ENCODE peak calls at places on chromosomes 2 and 18, in nine cellular contexts. B, M, I, L, N, X, K, V and P are unnamed samples.

GRCh38 chr2:230793573-230794359 is 71.0 kb upstream of the ITM2C start:
- DNase-seq in I (peak), L (peak), X (peak), V (peak), N (peak), M (no peak), K (no peak), B (peak), P (peak)

GRCh38 chr2:157324331-157324843 is 1.2 kb downstream of the ERMN start:
- DNase-seq in N (no peak), X (no peak), B (no peak), L (no peak), M (no peak), V (no peak), I (no peak), K (no peak), P (no peak)

GRCh38 chr2:180124273-180124881 is 117.3 kb upstream of the CWC22 start:
- DNase-seq in I (no peak), N (no peak), K (peak), M (peak), L (no peak), X (peak), B (peak), V (no peak), P (no peak)

GRCh38 chr2:138723588-138723987 is 56.6 kb downstream of the NXPH2 start:
- DNase-seq in M (no peak), L (no peak), K (no peak), X (no peak), V (no peak), I (no peak), N (no peak), B (no peak), P (no peak)

GRCh38 chr2:68931799-68932198 is 20.9 kb downstream of the GKN2 start:
- DNase-seq in B (peak), I (no peak), N (no peak), K (no peak), V (no peak), L (no peak), M (no peak), X (no peak), P (no peak)

GRCh38 chr2:200708951-200709350 is 102.8 kb upstream of the BZW1 start:
- DNase-seq in B (no peak), K (no peak), V (no peak), X (no peak), I (no peak), M (no peak), N (no peak), L (no peak), P (no peak)

GRCh38 chr2:127469974-127470373 is 51.7 kb downstream of the PROC start:
- DNase-seq in K (no peak), X (no peak), B (no peak), I (no peak), V (no peak), L (no peak), M (no peak), N (no peak), P (no peak)

GRCh38 chr2:45964226-45964841 is 312.9 kb downstream of the PRKCE start:
- DNase-seq in B (peak), N (no peak), I (peak), L (peak), M (peak), V (peak), X (peak), K (no peak), P (peak)

GRCh38 chr2:204749319-204749718 is 204.0 kb downstream of the PARD3B start:
- DNase-seq in I (no peak), N (no peak), K (no peak), L (no peak), X (peak), B (peak), M (no peak), V (no peak), P (no peak)

GRCh38 chr18:50953822-50954221 is 14.0 kb upstream of the ELAC1 start:
- DNase-seq in M (no peak), I (no peak), B (no peak), N (no peak), K (no peak), V (no peak), X (no peak), L (no peak), P (no peak)

GRCh38 chr18:79801217-79801616 is 3.5 kb downstream of the KCNG2 start:
- DNase-seq in I (no peak), K (no peak), L (no peak), N (no peak), X (no peak), B (no peak), M (no peak), V (no peak), P (no peak)

GRCh38 chr18:21997207-21998143 is 171.9 kb upstream of the GATA6 start:
- DNase-seq in X (peak), V (no peak), N (no peak), K (peak), I (no peak), M (peak), L (no peak), B (peak), P (peak)

GRCh38 chr2:197454923-197455322 is 1.6 kb downstream of the COQ10B start:
- DNase-seq in X (no peak), I (no peak), M (no peak), L (no peak), V (no peak), N (no peak), K (no peak), B (no peak), P (no peak)

GRCh38 chr2:129757915-129758421 is 221.5 kb upstream of the RAB6C start:
- DNase-seq in K (peak), B (no peak), I (no peak), X (no peak), N (no peak), M (no peak), L (peak), V (no peak), P (no peak)

GRCh38 chr2:16258350-16258749 is 318.0 kb downstream of the MYCN start:
- DNase-seq in L (no peak), B (no peak), X (no peak), M (no peak), N (no peak), K (no peak), V (no peak), I (no peak), P (no peak)

GRCh38 chr2:239791727-239792648 is 233.2 kb downstream of the NDUFA10 start:
- DNase-seq in I (peak), L (peak), V (peak), M (no peak), N (no peak), X (no peak), B (no peak), K (no peak), P (no peak)

GRCh38 chr2:190875881-190876280 is 4.7 kb upstream of the GLS start:
- DNase-seq in L (no peak), K (no peak), I (no peak), X (no peak), M (no peak), N (no peak), V (no peak), B (no peak), P (no peak)

GRCh38 chr18:23627325-23627724 is 35.4 kb downstream of the ANKRD29 start:
- DNase-seq in X (peak), L (no peak), B (peak), V (no peak), K (no peak), N (no peak), M (no peak), I (peak), P (no peak)

GRCh38 chr2:9167718-9168657 is 38.6 kb upstream of the ASAP2 start:
- DNase-seq in I (no peak), B (no peak), M (no peak), N (no peak), V (no peak), K (no peak), X (no peak), L (no peak), P (no peak)

GRCh38 chr2:44268259-44268649 is 7.0 kb upstream of the SLC3A1 start:
- DNase-seq in B (peak), L (no peak), I (no peak), K (no peak), V (no peak), N (no peak), X (peak), M (no peak), P (no peak)

GRCh38 chr18:23106575-23106974 is 28.7 kb upstream of the CABLES1 start:
- DNase-seq in L (no peak), V (peak), N (no peak), X (peak), B (peak), M (no peak), I (peak), K (no peak), P (peak)

GRCh38 chr2:49770919-49771318 is 616.6 kb upstream of the FSHR start:
- DNase-seq in V (no peak), I (peak), M (peak), N (no peak), K (peak), X (peak), B (peak), L (peak), P (peak)

GRCh38 chr2:71063216-71063615 is 5.2 kb upstream of the NAGK start:
- DNase-seq in K (no peak), V (no peak), L (no peak), M (no peak), N (no peak), X (no peak), I (no peak), B (no peak), P (no peak)

GRCh38 chr2:164257794-164258193 is 363.5 kb downstream of the GRB14 start:
- DNase-seq in I (no peak), L (no peak), V (no peak), B (no peak), K (no peak), X (no peak), N (no peak), M (no peak), P (no peak)

GRCh38 chr2:128228894-128229293 is 89.8 kb downstream of the HS6ST1 start:
- DNase-seq in V (no peak), L (no peak), M (peak), X (peak), B (no peak), K (no peak), N (no peak), I (no peak), P (no peak)

GRCh38 chr2:215685218-215685962 is 249.5 kb upstream of the FN1 start:
- DNase-seq in X (no peak), B (no peak), N (no peak), V (no peak), L (no peak), I (no peak), K (no peak), M (no peak), P (no peak)

GRCh38 chr2:10135296-10136089 is 13.0 kb downstream of the RRM2 start:
- DNase-seq in K (no peak), V (no peak), I (no peak), B (peak), X (peak), N (no peak), M (no peak), L (no peak), P (peak)

GRCh38 chr2:66462196-66462825 is 27.4 kb downstream of the MEIS1 start:
- DNase-seq in K (no peak), M (no peak), I (no peak), L (no peak), X (no peak), N (no peak), V (no peak), B (no peak), P (no peak)

GRCh38 chr2:42171396-42171971 is 2.3 kb downstream of the EML4 start:
- DNase-seq in B (no peak), M (peak), V (no peak), I (no peak), X (no peak), N (no peak), K (peak), L (no peak), P (no peak)

GRCh38 chr18:58831610-58832009 is 33.1 kb upstream of the ZNF532 start:
- DNase-seq in X (peak), N (no peak), I (no peak), B (peak), V (no peak), K (no peak), M (no peak), L (no peak), P (no peak)

GRCh38 chr2:200509227-200509607 is 651 bp downstream of the KCTD18 start:
- DNase-seq in V (no peak), L (peak), N (no peak), B (peak), X (no peak), K (peak), M (no peak), I (no peak), P (peak)

GRCh38 chr18:76821356-76821874 is 942 bp upstream of the ZNF236 start:
- DNase-seq in L (no peak), X (no peak), M (no peak), I (no peak), B (no peak), K (no peak), V (no peak), N (no peak), P (no peak)

GRCh38 chr18:39454866-39455265 is 1889.3 kb upstream of the CELF4 start:
- DNase-seq in N (no peak), V (no peak), L (no peak), B (no peak), K (no peak), X (no peak), I (no peak), M (no peak), P (no peak)

GRCh38 chr18:7626175-7626921 is 59.2 kb downstream of the PTPRM start:
- DNase-seq in M (no peak), K (no peak), X (no peak), I (no peak), B (no peak), N (no peak), L (no peak), V (no peak), P (no peak)

GRCh38 chr18:34117319-34117718 is 107.4 kb downstream of the NOL4 start:
- DNase-seq in N (no peak), L (no peak), K (no peak), B (no peak), V (no peak), X (no peak), M (peak), I (no peak), P (no peak)

GRCh38 chr2:203999844-204000243 is 63.3 kb downstream of the ICOS start:
- DNase-seq in V (no peak), L (no peak), K (no peak), X (no peak), N (no peak), M (no peak), B (no peak), I (no peak), P (no peak)